ENCODE peak calls at places on chromosomes 2 and 18, in eight cellular contexts. C is transverse colon, W is stomach, Q is HepG2, T is endothelial cell of umbilical vein, M is suprapubic skin, B is HCT116, U is GM23338. L is an unnamed sample. For H3K27me3, the result is how much of the 10 kb centered on the place peaks cover.

GRCh38 chr18:44290366-44290855 is 390.3 kb upstream of the SETBP1 start:
- DNase-seq in Q (no peak), B (no peak), W (no peak), T (peak), M (no peak), C (no peak), U (no peak), L (no peak)

GRCh38 chr2:157087373-157088005 is 170.0 kb upstream of the GALNT5 start:
- DNase-seq in C (no peak), M (peak), U (no peak), B (no peak), W (no peak), Q (no peak), T (no peak), L (no peak)

GRCh38 chr18:76821356-76821874 is 942 bp upstream of the ZNF236 start:
- DNase-seq in C (no peak), T (no peak), M (no peak), Q (no peak), U (no peak), B (no peak), W (no peak), L (no peak)

GRCh38 chr2:207180741-207181140 is 15.0 kb upstream of the KLF7 start:
- DNase-seq in C (no peak), Q (no peak), T (no peak), W (no peak), M (no peak), U (no peak), B (no peak), L (no peak)

GRCh38 chr18:27599202-27599829 is 414.2 kb upstream of the CHST9 start:
- DNase-seq in C (peak), M (no peak), Q (peak), T (peak), U (peak), B (peak), W (peak), L (peak)

GRCh38 chr18:44712025-44712424 is 31.3 kb downstream of the SETBP1 start:
- DNase-seq in Q (no peak), U (peak), B (no peak), T (no peak), W (no peak), M (no peak), C (no peak), L (no peak)

GRCh38 chr2:219308142-219309093 is 783 bp downstream of the PTPRN start:
- DNase-seq in Q (peak), W (peak), T (peak), U (peak), M (no peak), C (peak), B (peak), L (no peak)

GRCh38 chr2:10447300-10448207 is 573 bp downstream of the ODC1 start:
- DNase-seq in U (peak), Q (peak), B (no peak), T (peak), M (peak), W (peak), C (peak), L (no peak)

GRCh38 chr18:13811993-13812392 is 12.0 kb upstream of the MC5R start:
- DNase-seq in U (peak), B (no peak), M (no peak), Q (peak), W (no peak), C (no peak), T (no peak), L (no peak)

GRCh38 chr2:100814043-100814442 is 5.9 kb upstream of the NPAS2 start:
- DNase-seq in C (no peak), T (no peak), U (no peak), M (no peak), Q (no peak), B (no peak), W (no peak), L (no peak)

GRCh38 chr2:100814453-100814852 is 5.5 kb upstream of the NPAS2 start:
- DNase-seq in M (no peak), B (no peak), C (peak), Q (peak), T (no peak), U (no peak), W (peak), L (no peak)

GRCh38 chr2:100812573-100812972 is 7.4 kb upstream of the NPAS2 start:
- DNase-seq in C (no peak), B (no peak), M (no peak), Q (no peak), U (no peak), T (no peak), W (no peak), L (no peak)

GRCh38 chr2:100812141-100812540 is 7.8 kb upstream of the NPAS2 start:
- DNase-seq in C (no peak), M (no peak), W (no peak), B (no peak), T (no peak), U (no peak), Q (no peak), L (no peak)

DNA sequence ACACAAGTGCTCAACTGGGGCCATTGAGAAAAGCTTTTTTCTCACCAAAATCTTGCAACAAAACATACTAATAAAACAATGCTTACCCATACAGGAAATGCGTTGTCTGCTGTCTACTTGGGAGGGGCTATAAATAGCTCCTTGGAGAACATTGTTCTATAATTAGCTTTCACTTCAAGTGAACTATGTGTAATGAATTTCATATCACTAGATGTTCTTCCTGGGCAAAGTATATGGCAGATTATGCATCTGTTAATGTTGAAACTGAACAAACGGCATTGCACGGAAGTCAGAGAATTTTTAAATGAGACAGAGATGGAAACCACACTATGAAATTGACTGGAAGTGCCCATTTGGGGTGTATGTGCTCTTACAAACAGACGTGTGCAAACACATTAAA is 6.4 kb upstream of the NPAS2 start:
- DNase-seq in B (no peak), C (no peak), W (no peak), T (peak), U (no peak), M (no peak), Q (no peak), L (no peak)
- TF ChIP-seq POLR2AphosphoS5 in B (no peak), C (peak), W (peak), T (no peak), U (no peak), M (no peak), Q (no peak), L (no peak)

DNA sequence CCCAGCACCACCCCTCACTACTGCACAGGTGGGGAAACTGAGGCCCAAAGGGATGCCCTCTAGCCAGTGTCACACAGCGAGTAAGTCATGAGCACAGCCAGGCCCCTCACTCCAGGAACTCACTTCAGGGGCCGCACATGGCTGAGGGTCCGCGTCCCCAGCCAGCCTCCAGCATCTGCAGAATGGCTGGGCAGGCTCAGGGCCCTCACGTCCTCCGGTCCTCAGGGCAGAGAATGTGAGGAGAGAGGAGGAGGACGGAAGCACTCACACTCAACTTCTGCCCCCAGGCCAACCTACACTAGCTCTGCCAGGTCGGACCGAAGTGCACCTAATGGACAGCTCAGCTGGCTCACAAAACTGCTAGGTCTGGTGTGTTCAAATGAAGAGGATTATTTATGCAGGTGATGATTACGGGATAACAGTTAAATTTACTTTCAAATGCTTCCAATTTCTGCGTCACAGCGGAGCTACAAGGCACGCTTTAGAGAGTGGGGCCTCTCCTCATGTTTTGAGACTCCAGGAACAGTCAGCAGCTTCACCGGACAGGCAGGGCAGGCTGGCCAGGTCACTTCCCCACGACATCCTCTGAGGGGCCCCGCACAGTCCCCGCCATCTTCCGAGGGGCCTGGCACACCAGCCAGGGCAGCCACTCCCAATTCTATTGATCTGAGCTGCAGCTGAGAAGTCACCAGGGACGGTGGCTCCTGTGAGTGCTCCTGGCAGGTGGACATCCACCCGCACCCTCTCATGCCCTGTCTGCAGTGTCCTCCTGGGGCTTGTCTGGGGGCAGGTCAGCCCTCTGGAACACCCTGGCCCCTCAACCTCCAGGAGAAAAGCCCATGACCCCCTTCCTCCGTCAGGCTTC is 26.5 kb downstream of the KIF1A start:
- DNase-seq in U (no peak), C (no peak), W (no peak), B (no peak), M (no peak), Q (no peak), T (no peak), L (no peak)
- H3K27me3 ChIP-seq in U (under half), C (under half), W (half or more), B (under half), M (under half), Q (under half), T (under half), L (under half)

GRCh38 chr2:172038604-172039003 is 38.9 kb downstream of the METAP1D start:
- DNase-seq in W (no peak), Q (no peak), B (no peak), U (no peak), C (no peak), T (no peak), M (no peak), L (no peak)
- TF ChIP-seq POLR2AphosphoS5 in W (no peak), Q (no peak), B (no peak), U (no peak), C (no peak), T (no peak), M (no peak), L (no peak)

GRCh38 chr2:8249191-8249590 is 432.7 kb upstream of the ID2 start:
- DNase-seq in M (no peak), C (no peak), Q (no peak), T (no peak), B (no peak), U (no peak), W (no peak), L (no peak)
- H3K27me3 ChIP-seq in M (under half), C (under half), Q (under half), T (under half), B (under half), U (under half), W (under half), L (under half)

GRCh38 chr18:60563082-60563481 is 190.5 kb upstream of the MC4R start:
- DNase-seq in M (no peak), Q (no peak), B (no peak), T (no peak), C (no peak), W (no peak), U (no peak), L (no peak)

GRCh38 chr18:60570172-60570571 is 197.6 kb upstream of the MC4R start:
- DNase-seq in M (no peak), U (no peak), B (no peak), T (no peak), Q (no peak), W (no peak), C (no peak), L (no peak)

GRCh38 chr18:60568211-60568610 is 195.6 kb upstream of the MC4R start:
- DNase-seq in B (no peak), Q (no peak), T (no peak), U (no peak), M (no peak), C (no peak), W (no peak), L (no peak)
- TF ChIP-seq POLR2AphosphoS5 in B (no peak), Q (no peak), T (no peak), U (no peak), M (no peak), C (no peak), W (no peak), L (no peak)

GRCh38 chr2:1864301-1864980 is 120.1 kb upstream of the PXDN start:
- DNase-seq in C (no peak), W (no peak), B (no peak), U (no peak), Q (no peak), M (no peak), T (no peak), L (no peak)

GRCh38 chr2:1866402-1867091 is 122.2 kb upstream of the PXDN start:
- DNase-seq in M (no peak), W (no peak), T (no peak), C (no peak), U (no peak), B (no peak), Q (no peak), L (no peak)

GRCh38 chr2:1864981-1865421 is 120.7 kb upstream of the PXDN start:
- DNase-seq in U (peak), B (no peak), Q (no peak), T (no peak), M (no peak), W (no peak), C (no peak), L (no peak)

GRCh38 chr2:1867141-1867540 is 122.8 kb upstream of the PXDN start:
- DNase-seq in Q (no peak), C (no peak), W (no peak), T (no peak), B (no peak), U (no peak), M (no peak), L (no peak)

GRCh38 chr2:1865716-1866234 is 121.5 kb upstream of the PXDN start:
- DNase-seq in Q (no peak), U (no peak), T (no peak), W (no peak), B (no peak), M (no peak), C (no peak), L (no peak)
- H3K27me3 ChIP-seq in Q (under half), U (under half), T (under half), W (half or more), B (half or more), M (half or more), C (under half), L (under half)

GRCh38 chr2:19361325-19361990 is 3.0 kb upstream of the OSR1 start:
- DNase-seq in Q (no peak), M (peak), T (peak), U (peak), B (no peak), C (peak), W (no peak), L (no peak)
- TF ChIP-seq POLR2AphosphoS5 in Q (no peak), M (no peak), T (no peak), U (no peak), B (no peak), C (no peak), W (no peak), L (no peak)

GRCh38 chr2:240179941-240180666 is 39.6 kb upstream of the OTOS start:
- DNase-seq in W (no peak), C (no peak), B (no peak), Q (no peak), T (no peak), M (no peak), U (no peak), L (no peak)

GRCh38 chr2:240182001-240182400 is 41.5 kb upstream of the OTOS start:
- DNase-seq in M (peak), W (no peak), Q (no peak), C (no peak), T (no peak), B (no peak), U (no peak), L (peak)

GRCh38 chr2:240179186-240179815 is 38.8 kb upstream of the OTOS start:
- DNase-seq in C (no peak), B (no peak), T (no peak), W (no peak), M (no peak), Q (no peak), U (no peak), L (no peak)

GRCh38 chr2:240182476-240182875 is 42.0 kb upstream of the OTOS start:
- DNase-seq in W (no peak), Q (no peak), B (no peak), U (no peak), M (peak), T (no peak), C (no peak), L (peak)

GRCh38 chr2:240178564-240178963 is 38.1 kb upstream of the OTOS start:
- DNase-seq in Q (no peak), W (no peak), C (no peak), M (no peak), B (no peak), U (peak), T (no peak), L (no peak)
- H3K27me3 ChIP-seq in Q (under half), W (half or more), C (under half), M (under half), B (under half), U (under half), T (under half), L (under half)

GRCh38 chr2:216720722-216721121 is 25.4 kb upstream of the IGFBP5 start:
- DNase-seq in B (no peak), Q (no peak), C (no peak), T (no peak), U (no peak), W (no peak), M (no peak), L (no peak)
- TF ChIP-seq POLR2AphosphoS5 in B (no peak), Q (no peak), C (no peak), T (no peak), U (no peak), W (no peak), M (no peak), L (no peak)

GRCh38 chr18:57437782-57438668 is 2.9 kb downstream of the ONECUT2 start:
- DNase-seq in W (no peak), T (peak), C (peak), U (peak), Q (peak), M (no peak), B (peak), L (no peak)
- H3K27me3 ChIP-seq in W (half or more), T (half or more), C (half or more), U (half or more), Q (under half), M (half or more), B (under half), L (half or more)

L was measured in breast epithelium.